ENCODE peak calls at places on chromosomes 7 and 10, in four cellular contexts. L is CD4-positive, alpha-beta T cell; R is adipocyte; W is spleen. E is an unnamed sample. For H3K9me3, the result is how much of the 10 kb centered on the place peaks cover.

GRCh38 chr7:74514131-74514591 is 60.5 kb downstream of the GTF2IRD1 start:
- DNase-seq in L (no peak), R (no peak), W (no peak), E (no peak)

GRCh38 chr10:75972494-75973276 is 541.3 kb downstream of the LRMDA start:
- DNase-seq in L (no peak), R (peak), W (no peak), E (no peak)

GRCh38 chr7:131234719-131235488 is 92.8 kb upstream of the MKLN1 start:
- DNase-seq in L (no peak), R (no peak), W (no peak), E (no peak)

GRCh38 chr10:113316506-113316905 is 236.3 kb upstream of the HABP2 start:
- DNase-seq in L (no peak), R (no peak), W (no peak), E (no peak)

GRCh38 chr10:96252730-96253129 is 18.6 kb downstream of the BLNK start:
- DNase-seq in L (no peak), R (no peak), W (no peak), E (no peak)

GRCh38 chr7:136925049-136925448 is 56.6 kb downstream of the CHRM2 start:
- DNase-seq in L (no peak), R (no peak), W (no peak), E (no peak)

GRCh38 chr10:104452977-104453376 is 99.3 kb downstream of the CFAP58 start:
- DNase-seq in L (no peak), R (no peak), W (no peak), E (no peak)

GRCh38 chr10:115857856-115858255 is 415.1 kb downstream of the GFRA1 start:
- DNase-seq in L (no peak), R (no peak), W (no peak), E (no peak)

GRCh38 chr7:112205348-112206237 is 606 bp downstream of the DOCK4 start:
- DNase-seq in L (peak), R (peak), W (peak), E (no peak)

GRCh38 chr7:87058739-87059524 is 522 bp downstream of the ELAPOR2 start:
- DNase-seq in L (peak), R (peak), W (no peak), E (no peak)

GRCh38 chr10:48608279-48608681 is 3.4 kb upstream of the ARHGAP22 start:
- DNase-seq in L (no peak), R (peak), W (no peak), E (no peak)

GRCh38 chr7:63042730-63043511 is 955.7 kb upstream of the ZNF722 start:
- DNase-seq in L (no peak), R (no peak), W (no peak), E (no peak)

GRCh38 chr7:63043657-63044543 is 954.7 kb upstream of the ZNF722 start:
- DNase-seq in L (no peak), R (no peak), W (no peak), E (no peak)

GRCh38 chr7:63045575-63045974 is 953.1 kb upstream of the ZNF722 start:
- DNase-seq in L (no peak), R (no peak), W (no peak), E (no peak)

GRCh38 chr7:63046612-63047011 is 952.0 kb upstream of the ZNF722 start:
- DNase-seq in L (no peak), R (no peak), W (no peak), E (no peak)

DNA sequence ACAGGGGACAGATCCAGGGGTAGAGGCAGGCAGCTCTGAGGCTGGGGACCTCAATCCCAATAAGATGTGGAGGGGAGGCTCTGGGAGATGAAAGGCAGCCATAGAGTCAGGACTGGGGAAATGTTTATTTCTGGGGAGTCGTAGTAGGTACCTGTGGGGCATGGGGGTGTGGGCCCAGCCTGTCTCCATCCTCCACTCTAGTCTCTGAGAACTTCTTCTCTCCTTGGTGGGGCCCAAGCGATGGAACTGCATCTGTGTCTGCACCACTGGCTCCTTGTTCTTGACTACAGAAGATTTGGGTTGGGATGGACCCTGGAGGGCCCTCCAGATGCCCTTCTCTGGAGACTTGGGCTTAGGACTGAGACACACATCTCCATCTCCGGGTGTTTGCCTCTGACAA is 953.9 kb upstream of the ZNF722 start:
- DNase-seq in L (no peak), R (no peak), W (no peak), E (no peak)
- H3K9me3 ChIP-seq in L (under half), R (under half), W (half or more), E (under half)

GRCh38 chr10:72539137-72539536 is 86.7 kb downstream of the MICU1 start:
- DNase-seq in L (no peak), R (no peak), W (no peak), E (no peak)

GRCh38 chr10:72540193-72540807 is 85.6 kb downstream of the MICU1 start:
- DNase-seq in L (no peak), R (no peak), W (no peak), E (no peak)

GRCh38 chr10:72545511-72545910 is 80.4 kb downstream of the MICU1 start:
- DNase-seq in L (no peak), R (no peak), W (no peak), E (no peak)

GRCh38 chr10:72542396-72542815 is 83.5 kb downstream of the MICU1 start:
- DNase-seq in L (no peak), R (no peak), W (no peak), E (no peak)
- H3K9me3 ChIP-seq in L (under half), R (under half), W (under half), E (under half)

GRCh38 chr7:64736575-64736974 is 57.7 kb upstream of the ZNF138 start:
- DNase-seq in L (no peak), R (no peak), W (no peak), E (no peak)

GRCh38 chr7:64729089-64729848 is 63.3 kb downstream of the ZNF107 start:
- DNase-seq in L (no peak), R (no peak), W (no peak), E (no peak)

DNA sequence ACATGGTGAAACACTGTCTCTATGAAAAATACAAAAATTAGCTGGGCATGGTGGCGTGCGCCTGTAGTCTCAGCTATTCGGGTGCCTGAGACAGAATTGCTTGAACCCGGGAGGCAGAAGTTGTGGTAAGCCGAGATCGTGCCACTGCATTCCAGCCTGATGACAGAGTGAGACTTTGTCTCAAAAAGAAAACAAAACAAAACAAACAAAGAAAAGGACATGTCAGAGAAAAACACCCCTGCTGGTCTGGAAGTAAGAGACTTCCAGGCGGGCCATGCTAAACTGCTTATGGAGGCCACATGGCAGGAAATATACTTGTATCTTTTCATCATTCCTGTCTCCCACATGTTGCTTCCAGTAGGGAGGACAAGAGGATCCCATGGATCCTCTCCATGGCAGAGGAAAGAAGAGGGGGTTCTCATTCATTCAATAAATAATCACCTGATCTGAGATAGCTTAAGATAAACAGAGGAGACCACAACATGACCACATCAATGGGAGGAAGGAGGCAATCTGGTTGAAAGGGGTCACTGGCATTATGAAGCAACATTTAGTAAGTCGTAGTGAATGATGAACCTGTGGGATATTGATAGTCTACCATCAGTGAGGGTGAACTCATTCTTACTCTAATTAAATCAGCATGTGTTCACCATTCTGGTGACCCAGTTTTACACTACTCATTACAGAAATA is 60.5 kb upstream of the ZNF138 start:
- DNase-seq in L (no peak), R (no peak), W (no peak), E (no peak)
- H3K9me3 ChIP-seq in L (under half), R (under half), W (half or more), E (under half)

DNA sequence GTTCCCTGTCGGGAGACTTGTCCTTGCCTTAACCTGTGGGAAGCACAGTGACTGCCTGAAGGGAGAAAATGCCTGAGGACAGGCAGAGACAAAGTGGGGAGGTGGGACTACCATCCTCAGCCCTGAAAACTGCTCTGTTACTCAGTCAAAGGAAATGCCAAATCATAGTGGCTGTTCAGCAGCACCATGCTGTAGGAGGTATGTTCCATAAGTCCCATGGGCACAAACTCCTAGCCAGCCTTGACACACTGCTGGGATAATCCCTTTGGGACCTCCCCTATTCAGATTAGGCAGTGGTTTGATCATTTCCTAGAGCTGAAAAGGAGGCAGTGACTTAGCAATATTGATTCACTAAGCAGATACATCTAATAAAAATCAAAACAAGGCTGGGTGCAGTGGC is 80.1 kb downstream of the MCU start:
- DNase-seq in L (no peak), R (no peak), W (no peak), E (no peak)
- H3K9me3 ChIP-seq in L (under half), R (under half), W (half or more), E (under half)